ENCODE peak calls at places on chromosomes 16 and 17, in six cellular contexts. N is heart right ventricle, F is sigmoid colon, K is astrocyte of the cerebellum, J is AG10803, Y is colonic mucosa. M is an unnamed sample.

GRCh38 chr17:69187294-69187693 is 41.3 kb downstream of the ABCA10 start:
- DNase-seq in N (no peak), F (no peak), K (no peak), J (no peak), Y (no peak), M (no peak)

GRCh38 chr16:87723224-87723619 is 42.6 kb downstream of the KLHDC4 start:
- DNase-seq in N (peak), F (no peak), K (peak), J (peak), Y (no peak), M (peak)

GRCh38 chr16:80804061-80804450 is 342 bp downstream of the CDYL2 start:
- DNase-seq in N (peak), F (no peak), K (peak), J (peak), Y (peak), M (peak)

GRCh38 chr17:69431835-69432234 is 17.3 kb downstream of the MAP2K6 start:
- DNase-seq in N (no peak), F (no peak), K (no peak), J (no peak), Y (no peak), M (no peak)

GRCh38 chr16:49354991-49355390 is 18.6 kb upstream of the C16orf78 start:
- DNase-seq in N (no peak), F (no peak), K (no peak), J (no peak), Y (no peak), M (no peak)

GRCh38 chr16:71781741-71782140 is 26.9 kb downstream of the AP1G1 start:
- DNase-seq in N (no peak), F (no peak), K (peak), J (peak), Y (no peak), M (peak)

GRCh38 chr16:12583237-12583897 is 220.3 kb downstream of the CPPED1 start:
- DNase-seq in N (no peak), F (peak), K (no peak), J (no peak), Y (no peak), M (no peak)

GRCh38 chr16:19666451-19666850 is 51.6 kb downstream of the KNOP1 start:
- DNase-seq in N (peak), F (no peak), K (no peak), J (no peak), Y (no peak), M (no peak)

GRCh38 chr16:52756812-52757517 is 210.0 kb upstream of the TOX3 start:
- DNase-seq in N (no peak), F (no peak), K (no peak), J (no peak), Y (no peak), M (no peak)

GRCh38 chr16:82070656-82071369 is 35.8 kb downstream of the HSD17B2 start:
- DNase-seq in N (no peak), F (no peak), K (no peak), J (peak), Y (no peak), M (peak)

GRCh38 chr17:81870978-81871386 is at the start of gene ARHGDIA:
- DNase-seq in N (no peak), F (no peak), K (no peak), J (no peak), Y (no peak), M (no peak)

GRCh38 chr17:81340606-81341346 is 45.7 kb upstream of the SLC38A10 start:
- DNase-seq in N (no peak), F (peak), K (no peak), J (no peak), Y (no peak), M (peak)

GRCh38 chr17:29929006-29929543 is 953 bp downstream of the SSH2 start:
- DNase-seq in N (no peak), F (no peak), K (no peak), J (no peak), Y (peak), M (peak)

GRCh38 chr17:78774456-78774855 is 7.6 kb downstream of the CYTH1 start:
- DNase-seq in N (no peak), F (peak), K (no peak), J (no peak), Y (no peak), M (no peak)

GRCh38 chr16:86436466-86437185 is 73.7 kb upstream of the FOXF1 start:
- DNase-seq in N (no peak), F (no peak), K (no peak), J (no peak), Y (no peak), M (no peak)

GRCh38 chr17:19619705-19620325 is 28.7 kb upstream of the ALDH3A2 start:
- DNase-seq in N (no peak), F (no peak), K (no peak), J (no peak), Y (no peak), M (no peak)

GRCh38 chr16:26664086-26664485 is 402.6 kb upstream of the C16orf82 start:
- DNase-seq in N (no peak), F (no peak), K (no peak), J (no peak), Y (no peak), M (no peak)

GRCh38 chr17:57567278-57567677 is 177.8 kb downstream of the CCDC182 start:
- DNase-seq in N (peak), F (no peak), K (no peak), J (no peak), Y (no peak), M (no peak)

GRCh38 chr16:715448-716249 is 731 bp downstream of the METRN start:
- DNase-seq in N (no peak), F (no peak), K (no peak), J (no peak), Y (no peak), M (no peak)
- TF ChIP-seq CTCF in N (peak), F (no peak), K (no peak), J (no peak), Y (no peak), M (no peak)

DNA sequence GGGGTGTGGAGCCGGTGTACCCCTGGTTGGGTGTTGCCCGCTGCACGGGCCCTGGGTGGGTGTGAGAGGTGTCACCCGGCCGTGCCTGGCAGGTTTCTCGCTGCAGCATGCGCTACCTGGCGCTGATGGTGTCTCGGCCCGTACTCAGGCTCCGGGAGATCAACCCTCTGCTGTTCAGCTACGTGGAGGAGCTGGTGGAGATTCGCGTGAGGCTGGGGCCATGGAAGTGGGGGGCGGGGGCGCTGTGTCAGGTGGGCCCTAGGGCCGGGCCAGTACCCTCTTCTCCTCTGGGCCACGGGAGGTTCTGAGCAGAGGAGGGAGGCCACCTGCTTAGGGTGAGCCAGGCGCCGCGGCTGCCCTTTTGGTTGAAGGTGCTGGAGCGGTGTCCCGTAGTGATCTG is 13.4 kb downstream of the DEF8 start:
- DNase-seq in N (no peak), F (no peak), K (no peak), J (no peak), Y (no peak), M (no peak)
- H3K4me3 ChIP-seq in N (no peak), F (no peak), K (no peak), J (no peak), Y (no peak), M (no peak)

GRCh38 chr17:9402590-9403199 is 172.9 kb downstream of the STX8 start:
- DNase-seq in N (no peak), F (no peak), K (no peak), J (peak), Y (peak), M (peak)
- TF ChIP-seq CTCF in N (peak), F (peak), K (peak), J (peak), Y (peak), M (peak)

DNA sequence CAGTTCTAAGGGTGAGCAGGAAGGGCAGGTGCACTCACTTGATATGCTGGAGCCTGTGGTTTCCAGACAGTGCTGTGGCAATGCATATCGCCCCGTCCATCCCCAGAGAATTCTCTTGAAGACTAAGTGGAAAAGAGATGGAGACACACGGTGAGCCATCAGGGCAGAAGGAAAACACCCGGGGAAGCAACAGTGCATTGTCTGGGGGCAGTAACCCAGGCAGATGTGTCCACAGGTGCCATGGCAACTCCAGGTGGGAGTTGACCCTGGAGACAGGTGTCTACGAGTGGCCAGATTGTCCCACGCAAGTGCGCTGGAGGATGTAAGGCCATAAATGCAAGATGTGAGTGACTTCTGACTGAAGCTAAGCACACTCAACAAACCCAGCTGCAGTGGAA is 35.1 kb downstream of the NLRC3 start:
- DNase-seq in N (no peak), F (no peak), K (no peak), J (no peak), Y (no peak), M (no peak)
- H3K4me3 ChIP-seq in N (no peak), F (no peak), K (no peak), J (no peak), Y (no peak), M (no peak)

GRCh38 chr17:77206557-77206956 is 65.8 kb downstream of the SEC14L1 start:
- DNase-seq in N (no peak), F (no peak), K (no peak), J (no peak), Y (no peak), M (peak)

GRCh38 chr17:77207689-77208216 is 67.0 kb downstream of the SEC14L1 start:
- DNase-seq in N (no peak), F (no peak), K (no peak), J (no peak), Y (no peak), M (no peak)

GRCh38 chr17:77208856-77209255 is 68.1 kb downstream of the SEC14L1 start:
- DNase-seq in N (no peak), F (no peak), K (no peak), J (no peak), Y (no peak), M (no peak)

GRCh38 chr17:77209330-77209748 is 68.6 kb downstream of the SEC14L1 start:
- DNase-seq in N (no peak), F (no peak), K (no peak), J (no peak), Y (no peak), M (no peak)

DNA sequence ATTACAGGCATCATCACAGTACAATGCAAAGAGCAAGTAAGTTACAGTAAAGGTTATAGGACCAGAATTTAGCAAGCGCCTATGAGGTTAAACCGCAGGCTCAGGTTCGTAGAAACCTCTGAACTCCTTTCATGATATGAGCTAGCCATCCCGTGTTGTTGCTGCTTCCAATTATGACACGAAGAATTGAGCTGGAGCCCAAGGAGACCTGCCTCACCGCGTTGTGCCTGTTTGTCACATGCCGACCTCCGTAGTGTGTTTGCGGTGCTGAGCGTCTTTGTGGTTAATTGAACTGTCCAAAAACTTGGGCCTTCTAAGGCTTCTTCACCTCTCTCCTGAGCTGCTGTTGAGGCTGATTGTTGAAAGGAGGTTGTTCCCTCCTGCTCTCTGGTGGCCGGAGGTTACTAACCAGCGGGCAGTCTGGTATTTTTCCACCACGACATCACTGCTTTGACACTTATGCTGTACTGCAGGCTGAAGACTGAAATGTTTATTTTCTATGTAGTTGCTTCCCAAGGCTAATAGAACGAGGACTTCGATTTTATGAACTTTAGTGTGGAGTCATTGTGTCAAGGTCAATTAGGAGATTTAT is 67.5 kb downstream of the SEC14L1 start:
- DNase-seq in N (no peak), F (no peak), K (peak), J (peak), Y (no peak), M (peak)
- TF ChIP-seq CTCF in N (peak), F (peak), K (peak), J (peak), Y (no peak), M (peak)